ENCODE peak calls at places on chromosomes 6 and 20, in five cellular contexts. One of them, this sample, is unnamed.

GRCh38 chr6:11975353-11975977 is 36.6 kb upstream of the HIVEP1 start:
- DNase-seq in SK-N-SH: no peak
- DNase-seq in astrocyte: no peak
- DNase-seq in IMR-90: no peak
- DNase-seq in NT2/D1: no peak
- DNase-seq in this sample: no peak

GRCh38 chr20:29740601-29740950 is 1516.9 kb upstream of the DEFB115 start:
- DNase-seq in SK-N-SH: peak; percentile 33
- DNase-seq in astrocyte: no peak
- DNase-seq in IMR-90: no peak
- DNase-seq in NT2/D1: no peak
- DNase-seq in this sample: no peak

GRCh38 chr6:38453302-38453701 is 186.4 kb downstream of the BTBD9 start:
- DNase-seq in SK-N-SH: no peak
- DNase-seq in astrocyte: no peak
- DNase-seq in IMR-90: no peak
- DNase-seq in NT2/D1: no peak
- DNase-seq in this sample: no peak

GRCh38 chr20:48626938-48627736 is 200.7 kb downstream of the PREX1 start:
- DNase-seq in SK-N-SH: peak; percentile 47
- DNase-seq in astrocyte: no peak
- DNase-seq in IMR-90: no peak
- DNase-seq in NT2/D1: no peak
- DNase-seq in this sample: no peak

GRCh38 chr6:8539446-8539845 is 104.1 kb upstream of the SLC35B3 start:
- DNase-seq in SK-N-SH: peak; percentile 37
- DNase-seq in astrocyte: no peak
- DNase-seq in IMR-90: no peak
- DNase-seq in NT2/D1: no peak
- DNase-seq in this sample: peak; percentile 63

GRCh38 chr20:53582574-53583351 is 10.9 kb downstream of the ZNF217 start:
- DNase-seq in SK-N-SH: peak; percentile 57
- DNase-seq in astrocyte: peak; percentile 89
- DNase-seq in IMR-90: peak; percentile 95
- DNase-seq in NT2/D1: no peak
- DNase-seq in this sample: peak; percentile 94

GRCh38 chr6:15417811-15418210 is 171.9 kb downstream of the JARID2 start:
- DNase-seq in SK-N-SH: no peak
- DNase-seq in astrocyte: peak; percentile 84
- DNase-seq in IMR-90: peak; percentile 77
- DNase-seq in NT2/D1: no peak
- DNase-seq in this sample: no peak

GRCh38 chr6:61887425-61887824 is 398.6 kb downstream of the KHDRBS2 start:
- DNase-seq in SK-N-SH: no peak
- DNase-seq in astrocyte: no peak
- DNase-seq in IMR-90: no peak
- DNase-seq in NT2/D1: no peak
- DNase-seq in this sample: peak; percentile 0

GRCh38 chr20:50958733-50959542 is at the start of gene MOCS3:
- DNase-seq in SK-N-SH: peak; percentile 86
- DNase-seq in astrocyte: peak; percentile 88
- DNase-seq in IMR-90: peak; percentile 93
- DNase-seq in NT2/D1: peak; percentile 83
- DNase-seq in this sample: peak; percentile 97

GRCh38 chr6:137676888-137677287 is 182.7 kb upstream of the OLIG3 start:
- DNase-seq in SK-N-SH: no peak
- DNase-seq in astrocyte: no peak
- DNase-seq in IMR-90: no peak
- DNase-seq in NT2/D1: no peak
- DNase-seq in this sample: no peak

GRCh38 chr6:149102324-149102723 is 215.2 kb upstream of the TAB2 start:
- DNase-seq in SK-N-SH: no peak
- DNase-seq in astrocyte: no peak
- DNase-seq in IMR-90: no peak
- DNase-seq in NT2/D1: no peak
- DNase-seq in this sample: no peak

GRCh38 chr20:52056203-52057062 is 135.1 kb downstream of the ZFP64 start:
- DNase-seq in SK-N-SH: no peak
- DNase-seq in astrocyte: peak; percentile 94
- DNase-seq in IMR-90: peak; percentile 95
- DNase-seq in NT2/D1: no peak
- DNase-seq in this sample: peak; percentile 26

GRCh38 chr20:54162378-54162777 is 11.4 kb downstream of the CYP24A1 start:
- DNase-seq in SK-N-SH: no peak
- DNase-seq in astrocyte: no peak
- DNase-seq in IMR-90: no peak
- DNase-seq in NT2/D1: no peak
- DNase-seq in this sample: no peak

GRCh38 chr6:3157151-3157933 is at the start of gene TUBB2A:
- DNase-seq in SK-N-SH: peak; percentile 98
- DNase-seq in astrocyte: peak; percentile 64
- DNase-seq in IMR-90: peak; percentile 78
- DNase-seq in NT2/D1: peak; percentile 40
- DNase-seq in this sample: peak; percentile 95

GRCh38 chr20:15776773-15777172 is 796.5 kb downstream of the KIF16B start:
- DNase-seq in SK-N-SH: no peak
- DNase-seq in astrocyte: no peak
- DNase-seq in IMR-90: no peak
- DNase-seq in NT2/D1: no peak
- DNase-seq in this sample: no peak

GRCh38 chr6:15400572-15401004 is 154.7 kb downstream of the JARID2 start:
- DNase-seq in SK-N-SH: peak; percentile 61
- DNase-seq in astrocyte: no peak
- DNase-seq in IMR-90: peak; percentile 16
- DNase-seq in NT2/D1: no peak
- DNase-seq in this sample: no peak

GRCh38 chr6:147978078-147978477 is 364.6 kb upstream of the SASH1 start:
- DNase-seq in SK-N-SH: no peak
- DNase-seq in astrocyte: no peak
- DNase-seq in IMR-90: no peak
- DNase-seq in NT2/D1: no peak
- DNase-seq in this sample: no peak

GRCh38 chr6:104682722-104683643 is 176.7 kb downstream of the HACE1 start:
- DNase-seq in SK-N-SH: peak; percentile 52
- DNase-seq in astrocyte: peak; percentile 18
- DNase-seq in IMR-90: peak; percentile 59
- DNase-seq in NT2/D1: peak; percentile 47
- DNase-seq in this sample: peak; percentile 47

GRCh38 chr20:63223826-63224207 is 7.9 kb upstream of the YTHDF1 start:
- DNase-seq in SK-N-SH: no peak
- DNase-seq in astrocyte: no peak
- DNase-seq in IMR-90: no peak
- DNase-seq in NT2/D1: no peak
- DNase-seq in this sample: no peak

GRCh38 chr6:113684382-113684901 is 172.7 kb upstream of the MARCKS start:
- DNase-seq in SK-N-SH: no peak
- DNase-seq in astrocyte: peak; percentile 51
- DNase-seq in IMR-90: peak; percentile 41
- DNase-seq in NT2/D1: no peak
- DNase-seq in this sample: no peak

GRCh38 chr20:57587278-57587988 is 26.5 kb downstream of the PCK1 start:
- DNase-seq in SK-N-SH: no peak
- DNase-seq in astrocyte: no peak
- DNase-seq in IMR-90: no peak
- DNase-seq in NT2/D1: no peak
- DNase-seq in this sample: no peak

GRCh38 chr6:39424831-39425230 is 102.3 kb upstream of the KCNK16 start:
- DNase-seq in SK-N-SH: no peak
- DNase-seq in astrocyte: no peak
- DNase-seq in IMR-90: no peak
- DNase-seq in NT2/D1: no peak
- DNase-seq in this sample: no peak

GRCh38 chr6:23413327-23414203 is 712.5 kb upstream of the NRSN1 start:
- DNase-seq in SK-N-SH: no peak
- DNase-seq in astrocyte: peak; percentile 29
- DNase-seq in IMR-90: peak; percentile 66
- DNase-seq in NT2/D1: no peak
- DNase-seq in this sample: peak; percentile 70

GRCh38 chr6:14305131-14305530 is 187.6 kb downstream of the CD83 start:
- DNase-seq in SK-N-SH: no peak
- DNase-seq in astrocyte: no peak
- DNase-seq in IMR-90: no peak
- DNase-seq in NT2/D1: no peak
- DNase-seq in this sample: no peak

GRCh38 chr6:114108119-114109002 is 137.4 kb upstream of the HDAC2 start:
- DNase-seq in SK-N-SH: peak; percentile 23
- DNase-seq in astrocyte: peak; percentile 42
- DNase-seq in IMR-90: peak; percentile 68
- DNase-seq in NT2/D1: peak; percentile 27
- DNase-seq in this sample: peak; percentile 87

GRCh38 chr6:30075987-30076311 is 380 bp upstream of the RNF39 start:
- DNase-seq in SK-N-SH: peak; percentile 10
- DNase-seq in astrocyte: no peak
- DNase-seq in IMR-90: no peak
- DNase-seq in NT2/D1: no peak
- DNase-seq in this sample: no peak

GRCh38 chr6:134821914-134822862 is 127.7 kb downstream of the ALDH8A1 start:
- DNase-seq in SK-N-SH: peak; percentile 15
- DNase-seq in astrocyte: no peak
- DNase-seq in IMR-90: peak; percentile 54
- DNase-seq in NT2/D1: no peak
- DNase-seq in this sample: peak; percentile 54
- H3K9ac ChIP-seq in SK-N-SH: no peak overlapping the region
- H3K9ac ChIP-seq in astrocyte: no peak overlapping the region
- H3K9ac ChIP-seq in IMR-90: peak overlapping the region; percentile 60
- H3K9ac ChIP-seq in NT2/D1: no peak overlapping the region
- H3K9ac ChIP-seq in this sample: no peak overlapping the region

GRCh38 chr20:34374209-34374749 is 11.2 kb downstream of the ITCH start:
- DNase-seq in SK-N-SH: no peak
- DNase-seq in astrocyte: no peak
- DNase-seq in IMR-90: no peak
- DNase-seq in NT2/D1: no peak
- DNase-seq in this sample: no peak
- H3K36me3 ChIP-seq in SK-N-SH: peaks cover 67% of the 10 kb centered on the region
- H3K36me3 ChIP-seq in astrocyte: peaks cover 11% of the 10 kb centered on the region
- H3K36me3 ChIP-seq in IMR-90: peaks cover 38% of the 10 kb centered on the region
- H3K36me3 ChIP-seq in NT2/D1: peaks cover 76% of the 10 kb centered on the region
- H3K36me3 ChIP-seq in this sample: peaks cover 73% of the 10 kb centered on the region

DNA sequence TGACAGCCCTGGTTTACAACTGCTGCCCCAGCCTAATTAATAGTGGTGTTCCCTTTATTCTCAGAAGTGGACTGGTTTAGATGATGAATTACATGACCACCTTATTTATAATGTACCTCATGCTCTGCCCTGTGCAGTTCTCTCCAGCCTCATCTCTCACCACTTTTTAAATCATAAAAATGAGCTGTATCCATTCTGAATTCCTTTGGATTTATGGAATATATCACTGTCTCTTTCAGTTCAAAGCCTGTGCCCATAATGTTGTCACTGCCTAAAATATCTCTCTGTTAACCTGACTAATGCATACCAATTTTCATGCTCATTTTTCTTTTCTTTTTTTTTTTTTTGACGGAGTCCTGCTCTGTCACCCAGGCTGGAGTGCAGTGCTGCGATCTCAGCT is 36.9 kb downstream of the LAMA2 start:
- DNase-seq in SK-N-SH: no peak
- DNase-seq in astrocyte: no peak
- DNase-seq in IMR-90: no peak
- DNase-seq in NT2/D1: no peak
- DNase-seq in this sample: no peak
- H3K9ac ChIP-seq in SK-N-SH: no peak overlapping the region
- H3K9ac ChIP-seq in astrocyte: no peak overlapping the region
- H3K9ac ChIP-seq in IMR-90: no peak overlapping the region
- H3K9ac ChIP-seq in NT2/D1: no peak overlapping the region
- H3K9ac ChIP-seq in this sample: no peak overlapping the region

DNA sequence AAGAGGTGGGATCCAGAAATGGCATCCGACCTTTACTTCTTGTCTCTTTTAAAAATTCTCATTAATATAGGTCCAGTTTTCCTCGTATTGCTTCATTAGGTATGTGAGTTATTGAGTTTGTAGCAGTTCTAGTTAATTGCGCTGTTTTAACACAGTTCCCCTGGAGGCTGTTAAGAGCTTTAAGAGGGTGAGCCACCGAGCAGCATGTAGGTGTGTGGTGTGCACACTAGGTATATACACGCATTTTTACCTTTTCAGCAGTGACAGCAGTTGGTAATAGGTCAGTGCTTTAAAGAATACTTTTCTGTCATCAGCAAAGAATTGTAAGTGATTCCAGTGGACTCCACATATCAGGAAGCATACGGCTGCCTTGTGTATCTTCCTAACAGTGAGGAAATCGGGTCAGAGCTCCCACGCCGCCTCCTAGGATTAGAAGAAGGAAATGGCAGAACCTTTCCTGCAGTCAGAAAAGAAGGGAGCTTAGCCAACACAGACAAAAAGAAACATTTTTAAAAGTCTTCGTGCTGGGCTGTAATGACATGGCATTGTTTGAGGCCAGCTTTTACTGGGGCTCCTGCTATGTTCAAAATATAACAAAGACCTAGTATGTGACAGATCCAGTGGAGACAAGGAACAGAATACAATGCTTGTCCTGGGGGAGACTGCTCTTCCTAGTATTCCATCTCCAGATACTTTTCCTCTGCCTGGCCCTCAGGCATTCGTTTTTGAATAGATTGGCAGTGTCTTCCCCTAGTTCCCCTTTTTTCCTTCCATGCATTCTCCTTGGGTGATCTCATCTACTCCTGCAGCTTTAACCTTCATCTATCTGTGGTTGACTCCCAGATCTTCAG is 94.8 kb upstream of the VSTM2L start:
- DNase-seq in SK-N-SH: no peak
- DNase-seq in astrocyte: no peak
- DNase-seq in IMR-90: no peak
- DNase-seq in NT2/D1: no peak
- DNase-seq in this sample: no peak
- H3K36me3 ChIP-seq in SK-N-SH: no peaks in the 10 kb centered on the region
- H3K36me3 ChIP-seq in astrocyte: no peaks in the 10 kb centered on the region
- H3K36me3 ChIP-seq in IMR-90: peaks cover 21% of the 10 kb centered on the region
- H3K36me3 ChIP-seq in NT2/D1: peaks cover 35% of the 10 kb centered on the region
- H3K36me3 ChIP-seq in this sample: peaks cover 48% of the 10 kb centered on the region

GRCh38 chr6:34648808-34649207 is 47.8 kb downstream of the ILRUN start:
- DNase-seq in SK-N-SH: no peak
- DNase-seq in astrocyte: no peak
- DNase-seq in IMR-90: no peak
- DNase-seq in NT2/D1: no peak
- DNase-seq in this sample: no peak
- H3K9ac ChIP-seq in SK-N-SH: no peak overlapping the region
- H3K9ac ChIP-seq in astrocyte: no peak overlapping the region
- H3K9ac ChIP-seq in IMR-90: no peak overlapping the region
- H3K9ac ChIP-seq in NT2/D1: no peak overlapping the region
- H3K9ac ChIP-seq in this sample: no peak overlapping the region

This sample was measured in adipocyte.